ENCODE peak calls at places on chromosomes 13 and 19, in four cellular contexts. L is stomach, J is tibial artery, P is Caco-2. B is an unnamed sample.

GRCh38 chr19:48206402-48207093 is 36.1 kb downstream of the ZSWIM9 start:
- DNase-seq in J (no peak), P (no peak), L (peak; percentile 54), B (no peak)

GRCh38 chr13:94261163-94261562 is 218.3 kb downstream of the DCT start:
- DNase-seq in J (no peak), L (no peak), P (no peak), B (no peak)

GRCh38 chr19:4077800-4078683 is 11.3 kb upstream of the ZBTB7A start:
- DNase-seq in J (no peak), P (no peak), L (peak; percentile 63), B (no peak)

GRCh38 chr19:6767081-6767356 is 216 bp downstream of the SH2D3A start:
- DNase-seq in L (no peak), J (no peak), P (no peak), B (no peak)

GRCh38 chr19:7668842-7669241 is at the start of gene RETN:
- DNase-seq in P (no peak), L (no peak), J (no peak), B (no peak)

GRCh38 chr19:1606138-1606651 is 933 bp upstream of the UQCR11 start:
- DNase-seq in P (no peak), J (no peak), L (peak; percentile 34), B (no peak)

GRCh38 chr19:42442833-42443232 is at the start of gene CXCL17:
- DNase-seq in J (no peak), P (no peak), L (peak; percentile 76), B (no peak)

GRCh38 chr13:100855151-100855550 is 180.6 kb upstream of the TMTC4 start:
- DNase-seq in L (no peak), P (no peak), J (no peak), B (no peak)

GRCh38 chr13:46211521-46212351 is at the start of gene LRRC63:
- DNase-seq in P (peak; percentile 88), J (peak; percentile 78), L (peak; percentile 87), B (peak; percentile 13)

GRCh38 chr13:40379794-40380608 is 286.4 kb downstream of the FOXO1 start:
- DNase-seq in P (no peak), L (no peak), J (no peak), B (no peak)

GRCh38 chr19:1169921-1170885 is 3.9 kb downstream of the SBNO2 start:
- DNase-seq in P (no peak), L (peak; percentile 56), J (no peak), B (peak; percentile 47)

GRCh38 chr19:49560358-49560900 is 19.9 kb downstream of the NOSIP start:
- DNase-seq in P (no peak), J (peak; percentile 72), L (no peak), B (no peak)

GRCh38 chr13:100673831-100674362 is 698 bp downstream of the TMTC4 start:
- DNase-seq in L (peak; percentile 55), J (peak; percentile 73), P (peak; percentile 55), B (peak; percentile 92)

GRCh38 chr19:49057636-49058234 is at the start of gene CGB7:
- DNase-seq in L (peak; percentile 81), P (peak; percentile 85), J (peak; percentile 80), B (peak; percentile 47)

GRCh38 chr13:41244555-41244954 is 18.8 kb downstream of the MTRF1 start:
- DNase-seq in L (no peak), P (no peak), J (no peak), B (no peak)

GRCh38 chr13:41060723-41061074 is 610 bp upstream of the WBP4 start:
- DNase-seq in P (peak; percentile 77), J (peak; percentile 90), L (peak; percentile 84), B (no peak)

GRCh38 chr13:27601208-27601607 is 19.1 kb downstream of the LNX2 start:
- DNase-seq in L (no peak), P (no peak), J (no peak), B (no peak)

GRCh38 chr19:55688422-55689218 is 13.6 kb downstream of the EPN1 start:
- DNase-seq in P (peak; percentile 75), L (peak; percentile 78), J (no peak), B (no peak)

GRCh38 chr13:53782400-53783030 is 753.9 kb downstream of the OLFM4 start:
- DNase-seq in J (no peak), P (peak; percentile 52), L (peak; percentile 32), B (peak; percentile 66)

GRCh38 chr19:3053218-3053621 is 9.1 kb downstream of the TLE5 start:
- DNase-seq in P (no peak), J (no peak), L (no peak), B (no peak)

GRCh38 chr13:96982672-96983071 is 11.6 kb downstream of the OXGR1 start:
- DNase-seq in L (no peak), J (no peak), P (no peak), B (peak; percentile 93)

GRCh38 chr13:96988441-96988840 is 5.8 kb downstream of the OXGR1 start:
- DNase-seq in L (no peak), P (no peak), J (no peak), B (no peak)

GRCh38 chr13:96984061-96984508 is 10.2 kb downstream of the OXGR1 start:
- DNase-seq in J (no peak), P (peak; percentile 75), L (peak; percentile 78), B (peak; percentile 39)
- TF ChIP-seq CTCF in J (no peak), P (peak; percentile 32), L (no peak), B (peak; percentile 11)

GRCh38 chr19:43465468-43466120 is at the start of gene LYPD3:
- DNase-seq in J (no peak), L (peak; percentile 49), P (no peak), B (peak; percentile 30)
- H3K4me3 ChIP-seq in J (peak within 1 kb of the TSS; percentile 64), L (peak within 1 kb of the TSS; percentile 62), P (peak within 1 kb of the TSS; percentile 64), B (peak within 1 kb of the TSS; percentile 77)

GRCh38 chr19:54121259-54121658 is 5.7 kb downstream of the PRPF31 start:
- DNase-seq in L (no peak), J (no peak), P (no peak), B (no peak)

GRCh38 chr19:54109651-54110050 is 5.8 kb downstream of the TFPT start:
- DNase-seq in P (no peak), L (no peak), J (no peak), B (no peak)

GRCh38 chr19:54114340-54114826 is 1.1 kb downstream of the TFPT start:
- DNase-seq in J (no peak), L (peak; percentile 48), P (no peak), B (peak; percentile 42)

GRCh38 chr19:54115071-54116063 is at the start of the genes PRPF31 and TFPT:
- DNase-seq in J (peak; percentile 98), P (peak; percentile 95), L (peak; percentile 98), B (peak; percentile 99)
- TF ChIP-seq CTCF in J (no peak), P (no peak), L (no peak), B (no peak)

GRCh38 chr19:18802354-18802753 is 11.2 kb upstream of the COMP start:
- DNase-seq in L (no peak), P (no peak), J (no peak), B (no peak)
- H3K4me3 ChIP-seq in L (no peak overlapping the region), P (no peak overlapping the region), J (no peak overlapping the region), B (no peak overlapping the region)

GRCh38 chr13:45119469-45119989 is 781 bp upstream of the GTF2F2 start:
- DNase-seq in J (no peak), P (peak; percentile 14), L (no peak), B (peak; percentile 60)

GRCh38 chr13:45120967-45121366 is 657 bp downstream of the GTF2F2 start:
- DNase-seq in J (no peak), P (no peak), L (no peak), B (no peak)

GRCh38 chr13:45122941-45123340 is 2.6 kb downstream of the GTF2F2 start:
- DNase-seq in L (no peak), P (no peak), J (no peak), B (no peak)

GRCh38 chr13:45121421-45121820 is 1.1 kb downstream of the GTF2F2 start:
- DNase-seq in L (no peak), P (peak; percentile 10), J (no peak), B (peak; percentile 46)

DNA sequence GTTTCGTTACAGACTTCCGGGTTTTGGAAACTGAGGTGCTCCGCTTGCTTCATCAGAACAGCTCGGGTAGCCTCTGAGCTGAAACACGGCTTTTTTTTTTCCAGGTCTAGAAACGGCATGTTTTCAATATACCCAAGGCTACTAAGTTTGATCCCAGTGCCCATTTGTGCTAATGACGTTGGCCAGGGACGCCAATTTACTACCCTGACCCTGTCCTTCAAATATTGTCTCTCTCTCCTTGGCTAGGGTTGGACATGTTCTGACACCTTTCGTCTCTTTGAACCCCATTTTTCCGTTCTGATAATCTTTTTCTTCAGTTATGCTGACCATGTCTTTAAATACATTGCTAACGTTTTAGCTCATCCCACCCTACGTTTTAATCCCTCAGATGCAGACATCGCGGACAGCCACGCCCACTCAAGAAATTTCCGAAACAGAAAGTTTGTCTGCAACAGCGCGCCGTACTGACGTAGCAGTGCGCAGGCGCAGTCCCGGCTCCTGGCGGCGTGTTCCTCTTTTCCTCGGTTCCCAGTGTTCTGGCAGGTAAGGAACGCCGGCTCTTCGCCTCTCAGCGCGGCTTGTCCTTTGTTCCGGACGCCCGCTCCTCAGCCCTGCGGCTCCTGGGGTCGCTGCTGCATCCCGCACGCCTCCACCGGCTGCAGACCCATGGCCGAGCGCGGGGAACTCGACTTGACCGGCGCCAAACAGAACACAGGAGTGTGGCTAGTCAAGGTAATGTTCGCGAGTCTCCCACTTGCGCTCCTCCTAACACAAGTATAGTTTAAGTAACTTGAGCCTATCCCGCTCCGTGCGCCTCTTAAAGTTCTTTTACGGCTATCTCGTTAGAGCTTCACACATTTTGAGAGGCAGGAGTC is at the start of gene GTF2F2:
- DNase-seq in L (peak; percentile 91), J (peak; percentile 92), P (peak; percentile 94), B (peak; percentile 92)
- TF ChIP-seq CTCF in L (no peak), J (no peak), P (no peak), B (no peak)

B was measured in fibroblast of pulmonary artery.